ENCODE peak calls at places on chromosome 21, in eight cellular contexts. F is GM04504, E is PC-3, C is PC-9, H is stomach, V is hepatic stellate cell, X is GDM1, M is AG08396. D is an unnamed sample.

GRCh38 chr21:34284613-34285160 is 79.1 kb upstream of the KCNE2 start:
- DNase-seq in M (no peak), H (no peak), V (no peak), F (no peak), X (no peak), C (no peak), E (no peak), D (no peak)

GRCh38 chr21:26449161-26449560 is 123.9 kb downstream of the CYYR1 start:
- DNase-seq in C (no peak), F (peak; percentile 58), M (peak; percentile 18), H (no peak), V (peak; percentile 25), X (no peak), E (no peak), D (no peak)

GRCh38 chr21:21612446-21612845 is 614.2 kb downstream of the NCAM2 start:
- DNase-seq in H (no peak), M (peak; percentile 2), C (no peak), E (peak; percentile 79), X (no peak), F (peak; percentile 52), V (peak; percentile 1), D (peak; percentile 36)

GRCh38 chr21:42539931-42540343 is 26.3 kb downstream of the SLC37A1 start:
- DNase-seq in V (no peak), C (no peak), F (no peak), H (peak; percentile 51), E (no peak), M (no peak), X (no peak), D (no peak)

GRCh38 chr21:35037384-35038105 is 11.6 kb downstream of the RUNX1 start:
- DNase-seq in H (no peak), M (no peak), V (no peak), C (no peak), X (no peak), E (no peak), F (no peak), D (no peak)

GRCh38 chr21:46128106-46128982 is 27.0 kb downstream of the FTCD start:
- DNase-seq in M (no peak), F (no peak), V (no peak), C (no peak), E (no peak), H (no peak), X (no peak), D (no peak)

GRCh38 chr21:28548291-28548690 is 444.4 kb downstream of the LTN1 start:
- DNase-seq in F (no peak), M (no peak), H (no peak), C (no peak), X (no peak), V (no peak), E (no peak), D (no peak)

GRCh38 chr21:29656504-29657227 is 283.1 kb downstream of the GRIK1 start:
- DNase-seq in F (peak; percentile 33), E (peak; percentile 54), M (peak; percentile 17), H (no peak), C (peak; percentile 71), X (peak; percentile 78), V (peak; percentile 35), D (no peak)

D was measured in AG09319.